ENCODE peak calls at places on chromosomes 13 and 19, in eight cellular contexts. P is activated naive CD8-positive, alpha-beta T cell treated with anti-CD3 and anti-CD28 coated beads for 36 hours; O is GM04503; D is kidney epithelial cell; C is frontal cortex; Y is hepatic stellate cell; H is DMS53; N is brain pericyte. I is an unnamed sample.

GRCh38 chr19:34661357-34661756 is 15.6 kb downstream of the SCGB2B2 start:
- DNase-seq in P (no peak), H (no peak), O (no peak), Y (no peak), D (no peak), N (no peak), C (no peak), I (no peak)

GRCh38 chr19:32928806-32929205 is 43.0 kb downstream of the CEP89 start:
- DNase-seq in Y (no peak), N (peak), C (no peak), P (no peak), D (no peak), O (no peak), H (peak), I (no peak)

GRCh38 chr19:49558591-49558990 is 21.8 kb downstream of the NOSIP start:
- DNase-seq in H (no peak), D (no peak), C (no peak), O (no peak), Y (no peak), N (no peak), P (peak), I (no peak)

GRCh38 chr13:108363651-108364050 is 94.1 kb downstream of the TNFSF13B start:
- DNase-seq in C (no peak), D (no peak), O (no peak), Y (no peak), N (no peak), P (no peak), H (no peak), I (no peak)

GRCh38 chr19:55460670-55461258 is 678 bp downstream of the ISOC2 start:
- DNase-seq in Y (peak), D (no peak), N (no peak), C (peak), O (peak), P (peak), H (peak), I (peak)

GRCh38 chr19:4985551-4985991 is 16.7 kb downstream of the KDM4B start:
- DNase-seq in O (no peak), H (no peak), C (no peak), N (no peak), P (no peak), D (no peak), Y (no peak), I (no peak)

GRCh38 chr19:7515471-7516226 is at the start of gene ZNF358:
- DNase-seq in P (peak), H (peak), D (no peak), O (no peak), C (peak), Y (peak), N (no peak), I (peak)

GRCh38 chr13:45456196-45456972 is 8.4 kb upstream of the COG3 start:
- DNase-seq in O (no peak), P (no peak), Y (peak), H (no peak), C (no peak), D (no peak), N (no peak), I (no peak)

GRCh38 chr13:51689597-51689996 is 105.3 kb downstream of the WDFY2 start:
- DNase-seq in P (no peak), H (no peak), Y (no peak), N (no peak), O (no peak), D (no peak), C (no peak), I (no peak)

GRCh38 chr19:15101479-15102082 is 5.6 kb upstream of the SYDE1 start:
- DNase-seq in H (peak), C (no peak), D (no peak), N (no peak), P (peak), Y (no peak), O (no peak), I (peak)

GRCh38 chr13:85508683-85509329 is 290.4 kb downstream of the SLITRK6 start:
- DNase-seq in P (no peak), Y (no peak), C (no peak), D (no peak), N (no peak), O (no peak), H (no peak), I (no peak)

GRCh38 chr19:32227561-32228165 is 117.7 kb upstream of the ZNF507 start:
- DNase-seq in N (no peak), Y (no peak), D (no peak), P (no peak), H (no peak), C (no peak), O (no peak), I (no peak)

GRCh38 chr13:60852886-60853285 is 455.9 kb downstream of the TDRD3 start:
- DNase-seq in N (no peak), O (no peak), C (no peak), P (no peak), H (no peak), Y (no peak), D (no peak), I (no peak)

GRCh38 chr19:5494780-5495179 is 39.6 kb downstream of the ZNRF4 start:
- DNase-seq in D (no peak), H (no peak), O (no peak), Y (no peak), P (no peak), C (no peak), N (no peak), I (no peak)

GRCh38 chr13:33194820-33195692 is 90.5 kb downstream of the STARD13 start:
- DNase-seq in P (no peak), D (peak), C (no peak), Y (peak), H (peak), O (peak), N (peak), I (no peak)

GRCh38 chr13:21012841-21013681 is 48.3 kb downstream of the LATS2 start:
- DNase-seq in P (no peak), N (no peak), H (no peak), Y (no peak), O (no peak), D (no peak), C (no peak), I (no peak)

GRCh38 chr13:95588721-95589120 is 36.2 kb downstream of the CLDN10 start:
- DNase-seq in P (no peak), Y (no peak), C (no peak), D (no peak), O (no peak), N (no peak), H (no peak), I (no peak)

GRCh38 chr13:25085125-25085742 is 10.7 kb upstream of the PABPC3 start:
- DNase-seq in P (no peak), H (peak), C (peak), Y (peak), N (no peak), D (peak), O (no peak), I (peak)

GRCh38 chr13:75788494-75788991 is 152.4 kb downstream of the LMO7 start:
- DNase-seq in D (no peak), O (peak), H (no peak), C (no peak), N (no peak), Y (peak), P (no peak), I (no peak)

GRCh38 chr19:11479470-11480080 is 1.3 kb downstream of the ELAVL3 start:
- DNase-seq in Y (no peak), D (no peak), H (peak), N (no peak), P (peak), C (peak), O (no peak), I (no peak)

I was measured in DND-41.